ENCODE peak calls at places on chromosome 17, in five cellular contexts. J is stimulated activated CD4-positive, alpha-beta T cell treated with anti-CD3 and anti-CD28 coated beads, TNF-alpha, amount 100 ng/mL, for 24 hours; X is astrocyte; B is NCI-H146; R is transverse colon. O is an unnamed sample.

GRCh38 chr17:8285270-8286181 is 2.9 kb upstream of the RANGRF start:
- DNase-seq in J (no peak), X (no peak), B (no peak), R (no peak), O (no peak)

GRCh38 chr17:19904412-19904811 is 36.7 kb upstream of the ULK2 start:
- DNase-seq in J (no peak), X (peak), B (no peak), R (no peak), O (peak)

GRCh38 chr17:40432864-40433528 is 10.3 kb upstream of the IGFBP4 start:
- DNase-seq in J (no peak), X (peak), B (no peak), R (peak), O (peak)

GRCh38 chr17:42441717-42442565 is 16.7 kb upstream of the ATP6V0A1 start:
- DNase-seq in J (no peak), X (no peak), B (no peak), R (peak), O (no peak)

GRCh38 chr17:77728022-77728671 is 230.4 kb upstream of the TNRC6C start:
- DNase-seq in J (no peak), X (no peak), B (peak), R (no peak), O (no peak)

GRCh38 chr17:35117984-35118383 is 1.7 kb downstream of the RAD51D start:
- DNase-seq in J (no peak), X (no peak), B (no peak), R (no peak), O (peak)

GRCh38 chr17:60065867-60066266 is 12.9 kb downstream of the HEATR6 start:
- DNase-seq in J (no peak), X (no peak), B (no peak), R (no peak), O (no peak)

GRCh38 chr17:3965123-3965800 is 1.0 kb upstream of the ATP2A3 start:
- DNase-seq in J (peak), X (no peak), B (peak), R (peak), O (no peak)

GRCh38 chr17:2412561-2413021 is 11.7 kb upstream of the MNT start:
- DNase-seq in J (no peak), X (no peak), B (no peak), R (no peak), O (no peak)

GRCh38 chr17:74235040-74235581 is 21.7 kb downstream of the TTYH2 start:
- DNase-seq in J (no peak), X (no peak), B (no peak), R (no peak), O (no peak)